ENCODE peak calls at places on chromosome 14, in six cellular contexts. One of them, this sample, is unnamed.
A peak's percentile ranks its signal among the peaks of the same experiment; 100 is the strongest.

GRCh38 chr14:70278281-70278680 is 81.2 kb downstream of the COX16 start:
- DNase-seq in mammary epithelial cell: no peak
- DNase-seq in GM23338: peak; percentile 41
- DNase-seq in endothelial cell of umbilical vein: no peak
- DNase-seq in fibroblast of lung: no peak
- DNase-seq in astrocyte: no peak
- DNase-seq in this sample: no peak

GRCh38 chr14:80047761-80048160 is 163.5 kb downstream of the DIO2 start:
- DNase-seq in mammary epithelial cell: no peak
- DNase-seq in GM23338: no peak
- DNase-seq in endothelial cell of umbilical vein: peak; percentile 4
- DNase-seq in fibroblast of lung: peak; percentile 18
- DNase-seq in astrocyte: no peak
- DNase-seq in this sample: no peak

GRCh38 chr14:61752626-61753025 is 9.6 kb upstream of the SNAPC1 start:
- DNase-seq in mammary epithelial cell: no peak
- DNase-seq in GM23338: no peak
- DNase-seq in endothelial cell of umbilical vein: peak; percentile 32
- DNase-seq in fibroblast of lung: peak; percentile 41
- DNase-seq in astrocyte: peak; percentile 30
- DNase-seq in this sample: peak; percentile 17

GRCh38 chr14:93018401-93018800 is 95.5 kb downstream of the CHGA start:
- DNase-seq in mammary epithelial cell: no peak
- DNase-seq in GM23338: no peak
- DNase-seq in endothelial cell of umbilical vein: no peak
- DNase-seq in fibroblast of lung: no peak
- DNase-seq in astrocyte: no peak
- DNase-seq in this sample: no peak

GRCh38 chr14:71228711-71229110 is 321.5 kb downstream of the PCNX1 start:
- DNase-seq in mammary epithelial cell: peak; percentile 75
- DNase-seq in GM23338: no peak
- DNase-seq in endothelial cell of umbilical vein: no peak
- DNase-seq in fibroblast of lung: no peak
- DNase-seq in astrocyte: no peak
- DNase-seq in this sample: peak; percentile 81

GRCh38 chr14:99749142-99749541 is 44.1 kb upstream of the EML1 start:
- DNase-seq in mammary epithelial cell: no peak
- DNase-seq in GM23338: peak; percentile 66
- DNase-seq in endothelial cell of umbilical vein: no peak
- DNase-seq in fibroblast of lung: no peak
- DNase-seq in astrocyte: no peak
- DNase-seq in this sample: no peak

GRCh38 chr14:32469388-32470160 is 140.5 kb downstream of the AKAP6 start:
- DNase-seq in mammary epithelial cell: peak; percentile 39
- DNase-seq in GM23338: peak; percentile 60
- DNase-seq in endothelial cell of umbilical vein: peak; percentile 62
- DNase-seq in fibroblast of lung: peak; percentile 62
- DNase-seq in astrocyte: peak; percentile 49
- DNase-seq in this sample: no peak

GRCh38 chr14:61455351-61455750 is 134.0 kb downstream of the PRKCH start:
- DNase-seq in mammary epithelial cell: no peak
- DNase-seq in GM23338: no peak
- DNase-seq in endothelial cell of umbilical vein: no peak
- DNase-seq in fibroblast of lung: no peak
- DNase-seq in astrocyte: no peak
- DNase-seq in this sample: no peak

GRCh38 chr14:106491851-106492250 is 965.5 kb downstream of the TMEM121 start:
- DNase-seq in mammary epithelial cell: no peak
- DNase-seq in GM23338: peak; percentile 20
- DNase-seq in endothelial cell of umbilical vein: no peak
- DNase-seq in fibroblast of lung: no peak
- DNase-seq in astrocyte: no peak
- DNase-seq in this sample: peak; percentile 11

GRCh38 chr14:21202463-21203358 is 46.8 kb upstream of the OR5AU1 start:
- DNase-seq in mammary epithelial cell: no peak
- DNase-seq in GM23338: no peak
- DNase-seq in endothelial cell of umbilical vein: no peak
- DNase-seq in fibroblast of lung: no peak
- DNase-seq in astrocyte: no peak
- DNase-seq in this sample: no peak
- H3K36me3 ChIP-seq in mammary epithelial cell: peaks cover 28% of the 10 kb centered on the region
- H3K36me3 ChIP-seq in GM23338: peaks cover 7% of the 10 kb centered on the region
- H3K36me3 ChIP-seq in endothelial cell of umbilical vein: peaks cover 21% of the 10 kb centered on the region
- H3K36me3 ChIP-seq in fibroblast of lung: peaks cover 8% of the 10 kb centered on the region
- H3K36me3 ChIP-seq in astrocyte: peaks cover 49% of the 10 kb centered on the region
- H3K36me3 ChIP-seq in this sample: peaks cover 23% of the 10 kb centered on the region

DNA sequence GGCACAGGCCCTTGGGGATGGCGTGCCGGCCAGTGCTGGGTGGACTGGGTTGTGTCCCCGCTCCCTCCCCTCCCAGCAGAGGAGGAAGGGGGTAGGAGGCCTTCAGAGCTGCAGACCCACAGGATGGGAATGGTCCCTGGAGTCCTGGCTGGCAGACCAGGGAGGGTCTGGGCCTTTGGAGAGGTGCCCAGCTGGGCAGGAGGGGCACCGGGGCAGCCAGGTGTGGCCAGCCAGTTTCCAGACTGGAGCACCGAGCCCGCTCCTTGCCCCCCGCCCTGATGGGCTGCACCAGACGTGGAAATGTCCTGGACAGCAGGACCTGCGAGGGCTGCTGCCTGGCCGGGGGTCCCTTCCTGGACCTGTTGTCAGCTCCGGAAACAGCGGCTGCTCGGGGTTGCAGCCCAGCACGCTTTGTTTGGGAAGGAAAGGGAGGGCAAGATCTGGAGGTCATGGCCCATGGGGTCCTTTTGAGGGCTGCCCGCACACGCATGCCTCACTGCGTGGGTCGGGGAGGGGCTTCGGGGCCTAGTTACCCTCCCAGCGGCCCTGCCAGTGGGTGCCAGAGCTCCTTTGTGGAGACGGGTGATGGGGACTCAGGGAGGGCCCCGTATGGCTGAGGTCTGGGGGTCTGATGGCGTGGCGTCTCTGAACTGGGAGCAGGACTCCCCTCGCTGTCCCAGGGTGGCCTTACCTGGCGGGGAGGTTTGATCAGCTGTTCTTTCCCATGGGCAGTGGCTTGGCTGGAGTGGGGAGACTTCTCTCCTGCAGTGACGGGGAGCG is 9.1 kb downstream of the KIF26A start:
- DNase-seq in mammary epithelial cell: no peak
- DNase-seq in GM23338: no peak
- DNase-seq in endothelial cell of umbilical vein: no peak
- DNase-seq in fibroblast of lung: no peak
- DNase-seq in astrocyte: no peak
- DNase-seq in this sample: no peak
- TF ChIP-seq EZH2 in mammary epithelial cell: no peak
- TF ChIP-seq EZH2 in GM23338: no peak
- TF ChIP-seq EZH2 in endothelial cell of umbilical vein: no peak
- TF ChIP-seq EZH2 in fibroblast of lung: no peak
- TF ChIP-seq EZH2 in astrocyte: no peak
- TF ChIP-seq EZH2 in this sample: no peak

GRCh38 chr14:73441286-73441685 is 17.1 kb downstream of the NUMB start:
- DNase-seq in mammary epithelial cell: no peak
- DNase-seq in GM23338: no peak
- DNase-seq in endothelial cell of umbilical vein: no peak
- DNase-seq in fibroblast of lung: no peak
- DNase-seq in astrocyte: no peak
- DNase-seq in this sample: no peak

GRCh38 chr14:73438993-73439392 is 19.4 kb downstream of the NUMB start:
- DNase-seq in mammary epithelial cell: no peak
- DNase-seq in GM23338: no peak
- DNase-seq in endothelial cell of umbilical vein: peak; percentile 56
- DNase-seq in fibroblast of lung: no peak
- DNase-seq in astrocyte: no peak
- DNase-seq in this sample: no peak

GRCh38 chr14:73443758-73444157 is 14.6 kb downstream of the NUMB start:
- DNase-seq in mammary epithelial cell: no peak
- DNase-seq in GM23338: no peak
- DNase-seq in endothelial cell of umbilical vein: no peak
- DNase-seq in fibroblast of lung: no peak
- DNase-seq in astrocyte: no peak
- DNase-seq in this sample: no peak
- H3K79me2 ChIP-seq in mammary epithelial cell: peaks cover 93% of the 10 kb centered on the region
- H3K79me2 ChIP-seq in GM23338: peaks cover 96% of the 10 kb centered on the region
- H3K79me2 ChIP-seq in endothelial cell of umbilical vein: peaks cover 97% of the 10 kb centered on the region
- H3K79me2 ChIP-seq in fibroblast of lung: peaks cover 87% of the 10 kb centered on the region
- H3K79me2 ChIP-seq in astrocyte: peaks cover 92% of the 10 kb centered on the region
- H3K79me2 ChIP-seq in this sample: peaks cover 36% of the 10 kb centered on the region

DNA sequence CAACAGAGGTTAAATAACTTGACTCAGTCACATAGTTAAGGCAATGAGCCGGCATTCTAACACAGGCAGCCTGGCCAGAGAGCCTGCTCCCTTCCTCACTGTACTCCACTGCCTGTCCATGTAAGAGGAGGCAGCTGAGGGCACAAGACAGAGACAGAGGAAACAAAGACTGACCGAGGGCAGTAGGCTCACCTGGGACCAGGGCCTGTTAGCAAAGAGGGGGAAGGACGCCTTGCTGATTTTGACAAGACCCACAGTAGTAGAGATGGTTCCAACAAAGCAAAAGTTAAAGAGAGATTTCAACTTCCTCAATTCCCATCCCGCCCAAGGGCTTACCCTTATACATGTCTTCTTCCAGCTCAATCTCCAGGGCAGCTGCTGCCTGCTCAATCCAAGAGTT is 26.5 kb downstream of the OTUB2 start:
- DNase-seq in mammary epithelial cell: no peak
- DNase-seq in GM23338: no peak
- DNase-seq in endothelial cell of umbilical vein: no peak
- DNase-seq in fibroblast of lung: no peak
- DNase-seq in astrocyte: no peak
- DNase-seq in this sample: no peak
- H3K36me3 ChIP-seq in mammary epithelial cell: peaks cover 56% of the 10 kb centered on the region
- H3K36me3 ChIP-seq in GM23338: peaks cover 27% of the 10 kb centered on the region
- H3K36me3 ChIP-seq in endothelial cell of umbilical vein: peaks cover 33% of the 10 kb centered on the region
- H3K36me3 ChIP-seq in fibroblast of lung: peaks cover 28% of the 10 kb centered on the region
- H3K36me3 ChIP-seq in astrocyte: peaks cover 71% of the 10 kb centered on the region
- H3K36me3 ChIP-seq in this sample: no peaks in the 10 kb centered on the region

GRCh38 chr14:103847954-103848719 is 762 bp upstream of the PPP1R13B start:
- DNase-seq in mammary epithelial cell: no peak
- DNase-seq in GM23338: peak; percentile 63
- DNase-seq in endothelial cell of umbilical vein: no peak
- DNase-seq in fibroblast of lung: no peak
- DNase-seq in astrocyte: no peak
- DNase-seq in this sample: peak; percentile 30
- TF ChIP-seq EZH2 in mammary epithelial cell: no peak
- TF ChIP-seq EZH2 in GM23338: no peak
- TF ChIP-seq EZH2 in endothelial cell of umbilical vein: no peak
- TF ChIP-seq EZH2 in fibroblast of lung: no peak
- TF ChIP-seq EZH2 in astrocyte: no peak
- TF ChIP-seq EZH2 in this sample: no peak